ENCODE peak calls at places on chromosomes 4 and X, in five cellular contexts. Y is CD8-positive, alpha-beta memory T cell; D is epithelial cell of esophagus; O is stimulated activated CD8-positive, alpha-beta memory T cell treated with anti-CD3 and anti-CD28 coated beads, Interleukin-4, amount 100 ng/mL, for 48 hours; F is aorta. E is an unnamed sample.

GRCh38 chr4:1959104-1959384 is 49.7 kb downstream of the NELFA start:
- DNase-seq in Y (no peak), D (peak; percentile 13), O (no peak), F (no peak), E (no peak)

GRCh38 chr4:53119685-53120084 is 246.2 kb downstream of the SCFD2 start:
- DNase-seq in Y (no peak), D (peak; percentile 74), O (no peak), F (no peak), E (no peak)

GRCh38 chrX:97984641-97985040 is 1100.9 kb downstream of the RPA4 start:
- DNase-seq in Y (no peak), D (peak; percentile 79), O (no peak), F (no peak), E (no peak)

GRCh38 chr4:41881931-41882621 is 53.2 kb upstream of the TMEM33 start:
- DNase-seq in Y (no peak), D (no peak), O (no peak), F (peak; percentile 72), E (no peak)

GRCh38 chrX:68571292-68572256 is 72.7 kb downstream of the YIPF6 start:
- DNase-seq in Y (no peak), D (peak; percentile 86), O (peak; percentile 27), F (no peak), E (no peak)

GRCh38 chr4:111631157-111631999 is 513.9 kb upstream of the FAM241A start:
- DNase-seq in Y (no peak), D (peak; percentile 35), O (no peak), F (no peak), E (no peak)

GRCh38 chr4:152709675-152710438 is 30.1 kb upstream of the TMEM154 start:
- DNase-seq in Y (no peak), D (peak; percentile 98), O (no peak), F (no peak), E (no peak)

GRCh38 chr4:20356565-20356964 is 104.9 kb downstream of the SLIT2 start:
- DNase-seq in Y (no peak), D (no peak), O (no peak), F (no peak), E (peak; percentile 65)